ENCODE peak calls at places on chromosome 7, in five cellular contexts. E is neural crest cell, H is brain microvascular endothelial cell, O is left ventricle myocardium inferior, Q is fibroblast of the aortic adventitia. J is an unnamed sample.

GRCh38 chr7:2948794-2949193 is 94.9 kb downstream of the CARD11 start:
- DNase-seq in E (no peak), H (no peak), Q (no peak), O (no peak), J (no peak)

GRCh38 chr7:121459148-121459547 is 63.0 kb upstream of the FAM3C start:
- DNase-seq in H (no peak), O (no peak), E (no peak), Q (no peak), J (no peak)

GRCh38 chr7:121449304-121449703 is 53.2 kb upstream of the FAM3C start:
- DNase-seq in O (no peak), E (no peak), Q (peak), H (no peak), J (no peak)

GRCh38 chr7:116576350-116577319 is 51.8 kb downstream of the CAV1 start:
- DNase-seq in H (peak), E (no peak), O (no peak), Q (peak), J (no peak)

GRCh38 chr7:38185395-38185920 is 7.4 kb downstream of the STARD3NL start:
- DNase-seq in Q (no peak), H (peak), E (no peak), O (no peak), J (no peak)

GRCh38 chr7:128836729-128837348 is 6.6 kb downstream of the FLNC start:
- DNase-seq in E (no peak), H (no peak), O (peak), Q (no peak), J (no peak)

GRCh38 chr7:101104799-101105198 is 19.5 kb downstream of the TRIM56 start:
- DNase-seq in H (no peak), Q (no peak), E (no peak), O (no peak), J (no peak)

GRCh38 chr7:22025075-22025474 is 79.4 kb upstream of the CDCA7L start:
- DNase-seq in E (no peak), Q (no peak), O (no peak), H (no peak), J (no peak)

GRCh38 chr7:139762886-139763285 is 14.9 kb downstream of the HIPK2 start:
- DNase-seq in H (peak), E (no peak), O (no peak), Q (peak), J (no peak)

GRCh38 chr7:143375298-143376034 is 5.7 kb upstream of the ZYX start:
- DNase-seq in O (no peak), Q (no peak), H (no peak), E (no peak), J (no peak)

GRCh38 chr7:26090927-26091519 is 61.0 kb upstream of the NFE2L3 start:
- DNase-seq in O (no peak), E (no peak), H (peak), Q (peak), J (no peak)

GRCh38 chr7:147509052-147509480 is 1081.5 kb upstream of the C7orf33 start:
- DNase-seq in Q (peak), E (no peak), H (peak), O (no peak), J (no peak)

GRCh38 chr7:1558181-1558811 is 2.3 kb upstream of the TMEM184A start:
- DNase-seq in H (no peak), Q (no peak), E (no peak), O (peak), J (no peak)
- TF ChIP-seq CTCF in H (peak), Q (no peak), E (no peak), O (peak), J (no peak)

GRCh38 chr7:34320412-34320811 is 337.6 kb upstream of the NPSR1 start:
- DNase-seq in O (no peak), Q (no peak), H (no peak), E (no peak), J (no peak)
- TF ChIP-seq CTCF in O (no peak), Q (no peak), H (no peak), E (no peak), J (no peak)

GRCh38 chr7:135825406-135825805 is 76.8 kb upstream of the FAM180A start:
- DNase-seq in E (no peak), H (no peak), O (no peak), Q (no peak), J (no peak)
- TF ChIP-seq CTCF in E (no peak), H (no peak), O (no peak), Q (no peak), J (no peak)

GRCh38 chr7:51785806-51786205 is 469.2 kb upstream of the COBL start:
- DNase-seq in H (no peak), E (no peak), O (no peak), Q (no peak), J (no peak)

GRCh38 chr7:51789494-51789893 is 472.9 kb upstream of the COBL start:
- DNase-seq in E (no peak), H (no peak), Q (no peak), O (no peak), J (no peak)

GRCh38 chr7:51785171-51785570 is 468.6 kb upstream of the COBL start:
- DNase-seq in H (no peak), Q (no peak), E (no peak), O (no peak), J (no peak)

GRCh38 chr7:51786284-51786683 is 469.7 kb upstream of the COBL start:
- DNase-seq in Q (no peak), H (no peak), O (no peak), E (no peak), J (no peak)
- TF ChIP-seq CTCF in Q (no peak), H (no peak), O (no peak), E (no peak), J (no peak)

DNA sequence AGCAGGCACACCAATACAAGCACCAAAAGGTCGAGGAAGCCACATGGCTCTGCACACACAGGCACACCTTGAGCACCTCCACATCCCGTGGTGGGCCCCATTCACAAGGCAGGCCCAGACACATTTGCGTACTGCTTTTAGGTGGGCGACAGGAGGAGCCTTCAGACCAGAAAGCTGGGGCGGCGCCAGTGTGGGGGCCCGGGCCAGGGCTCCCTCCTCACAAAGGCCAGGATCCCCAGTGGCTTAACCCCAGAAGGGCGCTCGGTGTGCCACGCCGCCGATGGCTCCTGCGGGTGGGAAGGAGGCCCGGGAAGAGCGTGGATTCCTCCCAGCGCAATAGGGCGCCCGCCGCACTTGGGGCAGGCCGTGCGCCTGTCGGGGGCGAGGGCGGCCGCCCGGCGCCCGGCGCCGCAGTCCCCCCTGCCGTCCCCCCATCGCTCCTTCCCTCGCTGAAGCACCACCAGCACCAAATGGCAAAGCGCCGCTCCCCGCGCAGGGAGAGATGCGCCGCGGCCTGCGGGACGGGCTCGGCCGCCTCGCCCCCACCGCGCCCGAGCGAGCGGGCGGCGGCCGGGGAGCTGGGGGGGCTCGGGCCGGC is 2.9 kb upstream of the SMARCD3 start:
- DNase-seq in E (no peak), H (peak), O (peak), Q (peak), J (no peak)
- TF ChIP-seq CTCF in E (no peak), H (no peak), O (no peak), Q (no peak), J (no peak)

DNA sequence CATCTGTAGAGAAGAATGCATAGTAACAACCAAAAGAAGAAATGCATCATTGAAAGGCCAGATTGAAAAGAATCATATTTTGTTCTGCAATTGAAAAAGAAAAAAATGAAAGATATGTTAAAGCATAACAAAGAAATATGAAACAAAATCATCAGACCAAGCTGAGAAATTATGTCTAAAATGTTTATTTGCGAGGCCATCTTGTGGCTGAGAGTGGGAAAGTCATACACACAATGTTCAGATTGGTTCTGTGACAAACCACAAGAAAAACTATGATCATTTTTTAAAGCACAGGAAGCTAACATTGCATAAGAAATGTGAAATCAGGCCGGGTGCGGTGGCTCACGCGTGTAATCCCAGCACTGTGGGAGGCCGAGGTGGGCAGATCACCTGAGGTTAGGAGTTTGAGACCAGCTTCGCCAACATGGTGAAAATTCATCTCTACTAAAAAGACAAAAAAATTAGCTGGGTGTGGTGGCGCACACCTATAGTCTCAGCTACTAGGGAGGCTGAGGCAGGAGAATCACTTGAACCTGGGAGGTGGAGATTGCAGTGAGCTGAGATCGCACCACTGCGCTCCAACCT is 36.6 kb downstream of the ABCB5 start:
- DNase-seq in E (no peak), O (no peak), Q (peak), H (peak), J (no peak)
- TF ChIP-seq CTCF in E (peak), O (peak), Q (peak), H (peak), J (peak)

DNA sequence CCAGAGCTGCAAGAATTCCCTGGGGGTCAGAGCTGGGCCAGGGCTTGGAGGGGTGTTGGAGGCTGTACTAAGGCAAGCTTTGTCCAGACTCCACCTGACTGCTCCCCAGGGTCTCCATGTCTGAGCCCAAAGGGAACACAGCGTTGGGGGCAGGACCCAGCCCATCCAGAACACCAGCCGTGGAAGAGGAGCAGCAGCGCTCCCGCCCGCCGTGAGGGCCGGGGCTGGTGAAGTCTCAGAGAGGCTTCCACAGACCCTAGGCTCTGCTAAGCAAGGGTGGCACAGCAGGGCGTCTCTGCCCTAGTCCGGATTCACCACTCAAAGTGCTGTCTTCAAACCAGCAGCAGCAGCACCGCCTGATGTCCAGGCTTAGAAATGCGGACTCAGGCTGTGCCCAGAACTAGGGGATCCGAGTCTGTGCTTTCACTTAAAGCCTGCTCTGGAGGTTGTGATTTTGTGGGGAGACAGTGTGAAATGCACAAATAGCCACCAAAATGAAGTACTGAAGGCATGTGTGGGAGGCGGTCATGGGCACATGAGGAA is 16.7 kb upstream of the AQP1 start:
- DNase-seq in H (no peak), E (no peak), Q (no peak), O (no peak), J (no peak)
- TF ChIP-seq CTCF in H (peak), E (no peak), Q (no peak), O (no peak), J (no peak)

DNA sequence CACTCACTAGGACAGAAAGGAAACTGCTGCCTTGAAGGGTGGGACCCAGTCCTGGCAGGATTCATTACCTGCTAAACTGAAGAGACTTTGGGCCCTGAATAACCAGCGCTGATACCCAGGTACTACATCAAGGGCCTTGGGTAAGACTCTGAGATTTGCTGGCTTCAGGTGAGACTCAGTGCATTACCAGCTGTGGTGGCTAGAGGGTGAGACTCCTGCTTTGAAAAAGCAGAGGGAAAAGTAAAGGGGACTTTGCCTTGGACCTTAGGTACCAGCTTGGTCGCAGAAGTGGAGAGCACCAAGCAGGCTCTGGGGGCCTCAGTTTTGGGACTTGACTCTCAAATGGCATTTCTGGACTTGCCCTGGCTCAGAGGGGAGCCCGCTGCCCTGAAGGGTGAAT is 673.3 kb downstream of the NXPH1 start:
- DNase-seq in Q (no peak), H (no peak), E (no peak), O (no peak), J (no peak)
- TF ChIP-seq CTCF in Q (no peak), H (no peak), E (no peak), O (no peak), J (no peak)